ENCODE peak calls at places on chromosomes 2 and 18, in five cellular contexts. J, N, Q, X and M are unnamed samples.

GRCh38 chr18:58887613-58887963 is 22.9 kb downstream of the ZNF532 start:
- DNase-seq in J (peak), N (no peak), Q (no peak), X (no peak), M (no peak)

GRCh38 chr2:65436825-65437221 is 4.4 kb upstream of the SPRED2 start:
- DNase-seq in J (peak), N (no peak), Q (no peak), X (no peak), M (no peak)

GRCh38 chr2:144467479-144468210 is 52.3 kb downstream of the ZEB2 start:
- DNase-seq in J (no peak), N (no peak), Q (no peak), X (no peak), M (no peak)

GRCh38 chr2:26846881-26847662 is 860 bp upstream of the DPYSL5 start:
- DNase-seq in J (no peak), N (no peak), Q (no peak), X (no peak), M (no peak)

GRCh38 chr2:194155406-194155805 is 1501.6 kb upstream of the SLC39A10 start:
- DNase-seq in J (no peak), N (no peak), Q (no peak), X (no peak), M (no peak)

GRCh38 chr18:49699303-49699702 is 114.0 kb downstream of the ACAA2 start:
- DNase-seq in J (no peak), N (no peak), Q (no peak), X (no peak), M (no peak)

GRCh38 chr18:49015886-49016647 is 65.3 kb upstream of the SMAD7 start:
- DNase-seq in J (no peak), N (no peak), Q (no peak), X (no peak), M (no peak)

GRCh38 chr2:18545384-18545783 is 15.1 kb downstream of the RDH14 start:
- DNase-seq in J (no peak), N (no peak), Q (peak), X (no peak), M (no peak)

GRCh38 chr18:42131940-42132244 is 176.9 kb downstream of the PIK3C3 start:
- DNase-seq in J (no peak), N (no peak), Q (no peak), X (no peak), M (no peak)

GRCh38 chr18:46555724-46556123 is 101.3 kb downstream of the LOXHD1 start:
- DNase-seq in J (peak), N (no peak), Q (peak), X (no peak), M (no peak)
- TF ChIP-seq CTCF in J (peak), N (no peak), Q (peak), X (peak), M (peak)

GRCh38 chr2:45859682-45860081 is 208.2 kb downstream of the PRKCE start:
- DNase-seq in J (no peak), N (no peak), Q (no peak), X (no peak), M (no peak)

GRCh38 chr2:45860136-45861106 is 208.9 kb downstream of the PRKCE start:
- DNase-seq in J (peak), N (peak), Q (peak), X (no peak), M (no peak)

GRCh38 chr2:45857848-45858520 is 206.5 kb downstream of the PRKCE start:
- DNase-seq in J (no peak), N (no peak), Q (no peak), X (no peak), M (no peak)

GRCh38 chr2:45867349-45867748 is 215.9 kb downstream of the PRKCE start:
- DNase-seq in J (peak), N (no peak), Q (no peak), X (no peak), M (no peak)

GRCh38 chr2:45862843-45863242 is 211.4 kb downstream of the PRKCE start:
- DNase-seq in J (no peak), N (no peak), Q (no peak), X (no peak), M (no peak)
- H3K4me3 ChIP-seq in J (no peak), N (no peak), Q (no peak), X (no peak), M (no peak)

DNA sequence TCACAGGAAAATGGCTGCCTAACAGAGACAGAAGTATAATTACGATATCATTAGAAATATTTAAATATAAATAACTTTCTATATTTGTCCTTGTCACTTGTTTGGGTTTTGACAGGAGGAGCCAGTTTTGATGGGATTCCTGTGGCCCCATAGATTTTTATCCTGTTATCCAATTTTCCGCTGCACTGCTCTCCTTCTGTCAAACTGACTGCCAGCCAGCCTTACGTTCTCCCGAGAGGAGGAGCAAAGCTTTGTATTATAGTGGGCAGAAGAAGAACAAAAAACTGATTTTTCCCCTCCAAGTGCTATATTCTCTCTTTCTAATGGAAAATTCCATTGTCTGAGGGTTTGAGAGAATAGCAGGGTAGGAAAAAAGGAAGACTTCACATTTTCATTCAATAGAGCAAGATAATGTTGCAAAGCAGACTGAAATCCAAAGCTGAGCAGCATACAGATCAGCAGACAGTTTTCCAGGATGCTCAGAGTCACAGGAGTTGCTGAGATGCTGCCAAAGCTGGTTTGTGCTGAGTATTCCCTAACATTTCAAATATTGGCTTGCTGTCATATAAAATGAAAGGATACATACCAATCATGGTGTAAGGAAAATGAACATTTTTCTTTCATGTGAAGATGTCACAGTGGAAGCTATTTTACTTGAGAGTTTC is 238.0 kb downstream of the UBE2E3 start:
- DNase-seq in J (no peak), N (no peak), Q (no peak), X (no peak), M (no peak)
- TF ChIP-seq CTCF in J (no peak), N (no peak), Q (no peak), X (no peak), M (no peak)

GRCh38 chr18:10456718-10457499 is 2.5 kb downstream of the APCDD1 start:
- DNase-seq in J (no peak), N (no peak), Q (no peak), X (no peak), M (no peak)

GRCh38 chr18:10453261-10453884 is 1.1 kb upstream of the APCDD1 start:
- DNase-seq in J (no peak), N (no peak), Q (no peak), X (no peak), M (no peak)

GRCh38 chr18:10455726-10456453 is 1.5 kb downstream of the APCDD1 start:
- DNase-seq in J (no peak), N (no peak), Q (no peak), X (no peak), M (no peak)

GRCh38 chr18:10453885-10454772 is at the start of gene APCDD1:
- DNase-seq in J (no peak), N (no peak), Q (no peak), X (no peak), M (no peak)

DNA sequence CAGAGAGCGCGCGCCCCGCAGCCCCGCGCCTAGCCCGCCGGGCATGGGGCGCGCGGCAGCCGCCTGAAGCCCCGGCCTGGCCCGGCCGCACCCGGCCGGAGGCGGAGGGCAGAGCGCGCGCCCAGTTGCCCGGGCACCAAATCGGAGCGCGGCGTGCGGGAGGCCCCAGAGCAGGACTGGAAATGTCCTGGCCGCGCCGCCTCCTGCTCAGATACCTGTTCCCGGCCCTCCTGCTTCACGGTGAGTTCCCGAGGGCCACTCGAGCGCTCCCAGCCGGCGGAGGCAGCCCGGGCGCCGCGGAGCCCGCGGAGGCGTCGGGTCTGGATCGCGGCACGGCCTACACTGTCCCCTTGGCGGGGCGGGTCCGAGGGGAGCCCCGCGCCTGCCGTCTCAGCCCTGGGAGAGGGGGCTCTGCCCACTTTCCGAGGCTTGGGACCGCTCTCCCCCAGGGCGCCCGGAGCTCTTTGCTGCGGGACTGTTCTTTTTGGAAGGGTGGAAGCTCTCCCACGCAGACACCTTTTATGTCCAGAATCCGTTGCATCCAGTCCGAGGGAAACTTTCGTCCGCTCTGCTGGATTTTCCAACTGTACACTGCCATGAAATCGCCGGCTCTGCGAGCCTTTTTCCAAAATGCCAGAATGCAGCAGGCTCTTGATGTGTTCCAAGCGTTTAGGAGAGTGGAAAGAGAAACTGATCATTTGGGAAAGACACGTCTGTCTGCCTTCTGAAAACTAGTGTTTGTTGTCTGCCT is 540 bp downstream of the APCDD1 start:
- DNase-seq in J (no peak), N (no peak), Q (peak), X (no peak), M (no peak)
- H3K4me3 ChIP-seq in J (no peak), N (no peak), Q (peak), X (peak), M (peak)

GRCh38 chr2:219886615-219887014 is 259.2 kb downstream of the SLC4A3 start:
- DNase-seq in J (no peak), N (no peak), Q (peak), X (no peak), M (no peak)
- TF ChIP-seq CTCF in J (no peak), N (no peak), Q (peak), X (peak), M (peak)

GRCh38 chr18:54277899-54278298 is 8.6 kb downstream of the POLI start:
- DNase-seq in J (no peak), N (no peak), Q (no peak), X (no peak), M (no peak)
- H3K4me3 ChIP-seq in J (no peak), N (no peak), Q (no peak), X (no peak), M (no peak)